ENCODE peak calls at places on chromosomes 11 and 22, in nine cellular contexts. I is stimulated activated CD4-positive, alpha-beta T cell treated with anti-CD3 and anti-CD28 coated beads, Interleukin-15, amount 100 ng/mL, for 24 hours; P is NCI-H1436 treated with DMSO at 0.1 percent for 48 hours; T is NCI-H1105 treated with DMSO at 0.1 percent for 48 hours; V is IMR-90; K is psoas muscle; J is T follicular helper cell; N is activated gamma-delta T cell treated with anti-CD3 and anti-CD28 coated beads, Interleukin-2, amount 50 U/mL, for 16 hours; M is transverse colon. U is an unnamed sample.

GRCh38 chr11:104522123-104522522 is 358.2 kb upstream of the PDGFD start:
- DNase-seq in J (no peak), T (no peak), M (no peak), V (no peak), P (no peak), N (no peak), K (no peak), I (no peak), U (no peak)

GRCh38 chr11:130827697-130828377 is 88.4 kb downstream of the SNX19 start:
- DNase-seq in N (no peak), I (peak; percentile 29), T (no peak), J (no peak), P (no peak), K (peak; percentile 80), M (peak; percentile 62), V (peak; percentile 82), U (peak; percentile 73)

GRCh38 chr11:122584670-122585069 is 70.9 kb upstream of the UBASH3B start:
- DNase-seq in I (no peak), M (no peak), P (no peak), N (no peak), J (no peak), K (no peak), T (no peak), V (no peak), U (no peak)

GRCh38 chr11:63768232-63769043 is at the start of gene ZFTA:
- DNase-seq in P (no peak), J (peak; percentile 43), M (peak; percentile 75), K (peak; percentile 80), T (peak; percentile 61), N (peak; percentile 51), I (peak; percentile 71), V (peak; percentile 37), U (no peak)

GRCh38 chr22:29691636-29692326 is 28.0 kb upstream of the CABP7 start:
- DNase-seq in J (no peak), T (peak; percentile 3), M (no peak), I (no peak), P (no peak), N (no peak), V (no peak), K (no peak), U (no peak)

GRCh38 chr11:1165256-1166041 is 7.7 kb downstream of the MUC5AC start:
- DNase-seq in T (no peak), K (peak; percentile 47), M (peak; percentile 3), I (no peak), V (no peak), N (no peak), P (no peak), J (no peak), U (no peak)

GRCh38 chr22:29306175-29306829 is at the start of gene GAS2L1:
- DNase-seq in J (no peak), N (no peak), I (peak; percentile 68), P (no peak), V (peak; percentile 73), M (peak; percentile 89), K (peak; percentile 93), T (peak; percentile 62), U (no peak)

GRCh38 chr11:73942030-73942429 is 8.8 kb upstream of the DNAJB13 start:
- DNase-seq in I (no peak), N (no peak), M (no peak), V (no peak), P (no peak), T (no peak), K (no peak), J (no peak), U (no peak)

GRCh38 chr22:46707305-46707704 is 30.7 kb downstream of the CERK start:
- DNase-seq in V (no peak), K (peak; percentile 26), P (no peak), J (no peak), N (no peak), M (no peak), T (no peak), I (no peak), U (no peak)

GRCh38 chr11:62018978-62019664 is 51.7 kb upstream of the FTH1 start:
- DNase-seq in I (no peak), M (no peak), T (no peak), V (no peak), N (no peak), K (no peak), P (no peak), J (no peak), U (no peak)

GRCh38 chr11:40732107-40732506 is 727.3 kb downstream of the LRRC4C start:
- DNase-seq in K (no peak), P (no peak), M (no peak), J (no peak), V (no peak), T (peak; percentile 88), I (no peak), N (no peak), U (no peak)